ENCODE peak calls at places on chromosomes 12 and 14, in seven cellular contexts. K is CD4-positive, alpha-beta T cell; A is RWPE1; D is AG10803; R is adrenal gland; O is hepatocyte; Q is fibroblast of mammary gland. I is an unnamed sample.

GRCh38 chr14:77589099-77589498 is 27.3 kb downstream of the SPTLC2 start:
- DNase-seq in K (no peak), A (no peak), D (no peak), R (no peak), O (no peak), Q (no peak), I (no peak)

GRCh38 chr12:53101931-53102781 is 1.1 kb upstream of the SOAT2 start:
- DNase-seq in K (no peak), A (no peak), D (no peak), R (peak; percentile 48), O (peak; percentile 34), Q (no peak), I (no peak)

GRCh38 chr14:75070383-75070782 is 942 bp downstream of the ZC2HC1C start:
- DNase-seq in K (no peak), A (no peak), D (peak; percentile 62), R (no peak), O (no peak), Q (peak; percentile 78), I (no peak)

GRCh38 chr14:104865069-104865630 is at the start of gene CEP170B:
- DNase-seq in K (peak; percentile 38), A (peak; percentile 78), D (peak; percentile 52), R (no peak), O (peak; percentile 88), Q (peak; percentile 14), I (no peak)

GRCh38 chr12:92445253-92446081 is 257.3 kb upstream of the PLEKHG7 start:
- DNase-seq in K (no peak), A (no peak), D (no peak), R (no peak), O (no peak), Q (peak; percentile 13), I (no peak)

GRCh38 chr12:3342051-3342450 is 149.0 kb upstream of the PRMT8 start:
- DNase-seq in K (no peak), A (no peak), D (peak; percentile 26), R (peak; percentile 61), O (peak; percentile 81), Q (peak; percentile 40), I (peak; percentile 20)

GRCh38 chr12:124752437-124753229 is 111.0 kb downstream of the SCARB1 start:
- DNase-seq in K (no peak), A (peak; percentile 47), D (peak; percentile 74), R (peak; percentile 80), O (no peak), Q (peak; percentile 90), I (no peak)

GRCh38 chr14:68408680-68409079 is 384.2 kb downstream of the ZFP36L1 start:
- DNase-seq in K (no peak), A (no peak), D (no peak), R (no peak), O (no peak), Q (peak; percentile 79), I (no peak)

GRCh38 chr14:67551940-67552339 is 18.9 kb downstream of the PLEKHH1 start:
- DNase-seq in K (no peak), A (no peak), D (no peak), R (no peak), O (no peak), Q (no peak), I (no peak)

GRCh38 chr12:21678959-21679358 is 21.3 kb upstream of the LDHB start:
- DNase-seq in K (no peak), A (no peak), D (no peak), R (no peak), O (no peak), Q (no peak), I (no peak)

GRCh38 chr12:111304642-111305071 is 64.2 kb downstream of the PHETA1 start:
- DNase-seq in K (no peak), A (no peak), D (no peak), R (no peak), O (no peak), Q (peak; percentile 19), I (no peak)

GRCh38 chr14:89000007-89000942 is 175.8 kb downstream of the TTC8 start:
- DNase-seq in K (no peak), A (peak; percentile 89), D (peak; percentile 100), R (peak; percentile 95), O (peak; percentile 76), Q (peak; percentile 98), I (peak; percentile 92)

GRCh38 chr12:25283006-25283405 is 32.3 kb upstream of the KRAS start:
- DNase-seq in K (no peak), A (no peak), D (no peak), R (no peak), O (no peak), Q (no peak), I (no peak)

GRCh38 chr12:105466901-105467598 is 136.6 kb downstream of the C12orf75 start:
- DNase-seq in K (no peak), A (no peak), D (no peak), R (no peak), O (no peak), Q (no peak), I (no peak)

GRCh38 chr12:18320976-18321375 is 59.7 kb downstream of the PIK3C2G start:
- DNase-seq in K (no peak), A (no peak), D (no peak), R (no peak), O (no peak), Q (no peak), I (no peak)

GRCh38 chr12:63844391-63845341 is at the start of gene SRGAP1:
- DNase-seq in K (no peak), A (peak; percentile 46), D (peak; percentile 78), R (peak; percentile 84), O (peak; percentile 79), Q (peak; percentile 74), I (peak; percentile 49)

GRCh38 chr12:48424644-48425043 is 47.7 kb upstream of the ANP32D start:
- DNase-seq in K (no peak), A (no peak), D (no peak), R (no peak), O (no peak), Q (no peak), I (no peak)

GRCh38 chr14:96362071-96362964 is 823 bp downstream of the ATG2B start:
- DNase-seq in K (peak; percentile 50), A (peak; percentile 45), D (peak; percentile 25), R (peak; percentile 65), O (peak; percentile 84), Q (peak; percentile 52), I (peak; percentile 49)

GRCh38 chr12:69704357-69704756 is 5.3 kb upstream of the BEST3 start:
- DNase-seq in K (no peak), A (no peak), D (no peak), R (no peak), O (no peak), Q (no peak), I (no peak)

GRCh38 chr12:69714542-69714941 is 15.4 kb upstream of the BEST3 start:
- DNase-seq in K (no peak), A (no peak), D (no peak), R (no peak), O (no peak), Q (no peak), I (no peak)

GRCh38 chr12:69712826-69713225 is 13.7 kb upstream of the BEST3 start:
- DNase-seq in K (no peak), A (no peak), D (no peak), R (no peak), O (no peak), Q (no peak), I (no peak)

GRCh38 chr12:69703146-69703642 is 4.1 kb upstream of the BEST3 start:
- DNase-seq in K (no peak), A (no peak), D (no peak), R (no peak), O (no peak), Q (no peak), I (no peak)

GRCh38 chr12:69708649-69709048 is 9.5 kb upstream of the BEST3 start:
- DNase-seq in K (no peak), A (no peak), D (no peak), R (no peak), O (no peak), Q (no peak), I (no peak)
- TF ChIP-seq CTCF in K (no peak), A (no peak), D (no peak), R (no peak), O (no peak), Q (peak; percentile 31), I (peak; percentile 64)

DNA sequence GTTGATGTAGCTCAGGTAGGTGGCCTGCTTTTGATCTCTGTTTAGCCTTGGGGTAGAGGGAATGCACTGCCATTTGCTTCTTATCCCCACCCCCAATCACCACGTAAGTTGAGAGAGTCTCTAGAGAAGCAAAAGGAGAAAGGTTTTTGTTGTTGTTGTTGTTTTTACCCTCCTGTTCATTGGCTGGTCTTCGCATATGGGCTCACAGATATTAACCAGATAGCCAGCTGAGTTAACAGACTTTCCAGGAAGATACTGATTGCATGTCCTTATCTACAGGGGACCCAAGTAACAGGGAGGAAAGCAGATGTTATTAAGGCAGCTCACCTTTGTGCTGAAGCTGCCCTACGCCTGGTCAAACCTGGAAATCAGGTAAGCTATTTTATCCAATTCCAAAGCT is 2.9 kb downstream of the PA2G4 start:
- DNase-seq in K (no peak), A (no peak), D (no peak), R (no peak), O (no peak), Q (no peak), I (no peak)
- TF ChIP-seq CTCF in K (no peak), A (no peak), D (no peak), R (no peak), O (no peak), Q (no peak), I (no peak)

GRCh38 chr14:100663528-100664052 is 63.1 kb upstream of the DLK1 start:
- DNase-seq in K (no peak), A (no peak), D (no peak), R (peak; percentile 53), O (no peak), Q (no peak), I (no peak)
- TF ChIP-seq CTCF in K (peak; percentile 49), A (peak; percentile 59), D (no peak), R (no peak), O (no peak), Q (no peak), I (no peak)

DNA sequence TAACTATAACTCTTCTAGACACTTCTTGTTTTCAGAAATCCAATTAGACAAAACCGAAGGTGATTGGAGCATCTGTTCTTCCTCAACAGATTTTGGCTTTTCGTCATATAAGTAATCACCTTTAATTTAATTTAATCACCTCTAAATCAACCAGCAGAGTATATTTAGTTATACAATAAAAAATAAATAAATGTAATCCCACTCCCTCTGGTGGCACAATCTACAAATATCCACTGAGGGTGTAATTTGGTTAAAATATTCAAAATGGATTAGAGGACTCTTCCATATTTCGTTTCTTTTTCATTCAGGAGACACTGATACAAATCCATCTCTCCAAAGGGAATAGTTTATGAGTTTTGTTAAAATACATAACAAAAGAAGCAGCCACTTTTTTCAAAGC is 18.3 kb upstream of the SLC35F4 start:
- DNase-seq in K (no peak), A (no peak), D (no peak), R (no peak), O (no peak), Q (peak; percentile 30), I (no peak)
- TF ChIP-seq CTCF in K (no peak), A (peak; percentile 27), D (peak; percentile 28), R (no peak), O (peak; percentile 32), Q (peak; percentile 36), I (peak; percentile 59)

I was measured in HFFc6.